ENCODE peak calls at places on chromosomes 4 and X, in four cellular contexts. One of them, this sample, is unnamed.
A peak's percentile ranks its signal among the peaks of the same experiment; 100 is the strongest.

GRCh38 chr4:153143527-153144348 is 60.5 kb upstream of the TRIM2 start:
- DNase-seq in GM23338: peak; percentile 48
- DNase-seq in SK-N-SH: peak; percentile 82
- DNase-seq in neural progenitor cell: no peak
- DNase-seq in this sample: no peak

GRCh38 chr4:56158483-56158882 is 209.7 kb downstream of the CEP135 start:
- DNase-seq in GM23338: no peak
- DNase-seq in neural progenitor cell: no peak
- DNase-seq in SK-N-SH: no peak
- DNase-seq in this sample: no peak

GRCh38 chrX:119145241-119145653 is 17.6 kb upstream of the KIAA1210 start:
- DNase-seq in neural progenitor cell: peak; percentile 31
- DNase-seq in GM23338: peak; percentile 48
- DNase-seq in SK-N-SH: no peak
- DNase-seq in this sample: peak; percentile 1

GRCh38 chrX:21509912-21510311 is 135.7 kb downstream of the CNKSR2 start:
- DNase-seq in neural progenitor cell: no peak
- DNase-seq in SK-N-SH: no peak
- DNase-seq in GM23338: no peak
- DNase-seq in this sample: no peak

GRCh38 chrX:141258080-141258479 is 15.8 kb upstream of the SPANXC start:
- DNase-seq in SK-N-SH: no peak
- DNase-seq in GM23338: no peak
- DNase-seq in neural progenitor cell: no peak
- DNase-seq in this sample: no peak

GRCh38 chr4:83535520-83535944 is 376 bp upstream of the GPAT3 start:
- DNase-seq in neural progenitor cell: peak; percentile 54
- DNase-seq in GM23338: peak; percentile 75
- DNase-seq in SK-N-SH: no peak
- DNase-seq in this sample: no peak

GRCh38 chr4:76256032-76256431 is 4.5 kb downstream of the FAM47E start:
- DNase-seq in SK-N-SH: no peak
- DNase-seq in GM23338: no peak
- DNase-seq in neural progenitor cell: no peak
- DNase-seq in this sample: no peak

GRCh38 chr4:115343171-115343570 is 229.8 kb upstream of the NDST4 start:
- DNase-seq in GM23338: no peak
- DNase-seq in neural progenitor cell: no peak
- DNase-seq in SK-N-SH: no peak
- DNase-seq in this sample: no peak

GRCh38 chr4:71816676-71817303 is 32.9 kb upstream of the GC start:
- DNase-seq in GM23338: no peak
- DNase-seq in neural progenitor cell: no peak
- DNase-seq in SK-N-SH: no peak
- DNase-seq in this sample: no peak

GRCh38 chr4:16122784-16123183 is 39.0 kb upstream of the PROM1 start:
- DNase-seq in neural progenitor cell: no peak
- DNase-seq in SK-N-SH: no peak
- DNase-seq in GM23338: no peak
- DNase-seq in this sample: no peak

GRCh38 chrX:95318882-95319281 is 1365.8 kb upstream of the DIAPH2 start:
- DNase-seq in SK-N-SH: peak; percentile 31
- DNase-seq in GM23338: peak; percentile 62
- DNase-seq in neural progenitor cell: peak; percentile 52
- DNase-seq in this sample: peak; percentile 1

GRCh38 chr4:34157546-34157945 is 2086.8 kb downstream of the ARAP2 start:
- DNase-seq in GM23338: no peak
- DNase-seq in neural progenitor cell: no peak
- DNase-seq in SK-N-SH: no peak
- DNase-seq in this sample: no peak

GRCh38 chrX:132775230-132775823 is 183.1 kb downstream of the HS6ST2 start:
- DNase-seq in SK-N-SH: no peak
- DNase-seq in GM23338: no peak
- DNase-seq in neural progenitor cell: no peak
- DNase-seq in this sample: no peak

GRCh38 chrX:132810488-132810887 is 147.9 kb downstream of the HS6ST2 start:
- DNase-seq in GM23338: no peak
- DNase-seq in neural progenitor cell: no peak
- DNase-seq in SK-N-SH: no peak
- DNase-seq in this sample: no peak

GRCh38 chr4:148052448-148052847 is 320.6 kb downstream of the ARHGAP10 start:
- DNase-seq in neural progenitor cell: no peak
- DNase-seq in GM23338: no peak
- DNase-seq in SK-N-SH: no peak
- DNase-seq in this sample: peak; percentile 46

GRCh38 chr4:54152846-54153600 is 53.1 kb downstream of the GSX2 start:
- DNase-seq in GM23338: no peak
- DNase-seq in neural progenitor cell: no peak
- DNase-seq in SK-N-SH: no peak
- DNase-seq in this sample: no peak

GRCh38 chrX:137212078-137212632 is 178.4 kb upstream of the GPR101 start:
- DNase-seq in neural progenitor cell: no peak
- DNase-seq in GM23338: peak; percentile 8
- DNase-seq in SK-N-SH: no peak
- DNase-seq in this sample: no peak

GRCh38 chr4:81571105-81571504 is 99.4 kb upstream of the RASGEF1B start:
- DNase-seq in GM23338: no peak
- DNase-seq in neural progenitor cell: no peak
- DNase-seq in SK-N-SH: no peak
- DNase-seq in this sample: no peak

GRCh38 chr4:106140601-106141000 is 175.4 kb downstream of the TBCK start:
- DNase-seq in neural progenitor cell: no peak
- DNase-seq in GM23338: peak; percentile 8
- DNase-seq in SK-N-SH: no peak
- DNase-seq in this sample: no peak

GRCh38 chr4:148182230-148182928 is 259.8 kb downstream of the NR3C2 start:
- DNase-seq in SK-N-SH: no peak
- DNase-seq in GM23338: no peak
- DNase-seq in neural progenitor cell: no peak
- DNase-seq in this sample: no peak

GRCh38 chrX:41589634-41590270 is 99.0 kb upstream of the GPR34 start:
- DNase-seq in GM23338: no peak
- DNase-seq in neural progenitor cell: no peak
- DNase-seq in SK-N-SH: no peak
- DNase-seq in this sample: no peak

GRCh38 chr4:22416403-22416802 is 99.5 kb downstream of the ADGRA3 start:
- DNase-seq in neural progenitor cell: no peak
- DNase-seq in GM23338: no peak
- DNase-seq in SK-N-SH: no peak
- DNase-seq in this sample: no peak

GRCh38 chr4:142274137-142274536 is 572.0 kb downstream of the INPP4B start:
- DNase-seq in SK-N-SH: no peak
- DNase-seq in GM23338: no peak
- DNase-seq in neural progenitor cell: no peak
- DNase-seq in this sample: no peak

GRCh38 chr4:2830632-2831610 is 12.7 kb upstream of the ADD1 start:
- DNase-seq in SK-N-SH: peak; percentile 15
- DNase-seq in GM23338: no peak
- DNase-seq in neural progenitor cell: no peak
- DNase-seq in this sample: no peak

GRCh38 chr4:2832981-2833670 is 10.5 kb upstream of the ADD1 start:
- DNase-seq in SK-N-SH: no peak
- DNase-seq in GM23338: no peak
- DNase-seq in neural progenitor cell: no peak
- DNase-seq in this sample: no peak

GRCh38 chr4:2829933-2830451 is 13.7 kb upstream of the ADD1 start:
- DNase-seq in neural progenitor cell: no peak
- DNase-seq in SK-N-SH: peak; percentile 19
- DNase-seq in GM23338: no peak
- DNase-seq in this sample: no peak

GRCh38 chr4:2832309-2832980 is 11.2 kb upstream of the ADD1 start:
- DNase-seq in SK-N-SH: peak; percentile 17
- DNase-seq in neural progenitor cell: no peak
- DNase-seq in GM23338: no peak
- DNase-seq in this sample: peak; percentile 60

GRCh38 chr4:2831611-2832308 is 11.9 kb upstream of the ADD1 start:
- DNase-seq in SK-N-SH: peak; percentile 23
- DNase-seq in GM23338: no peak
- DNase-seq in neural progenitor cell: no peak
- DNase-seq in this sample: no peak
- TF ChIP-seq EZH2phosphoT487 in SK-N-SH: no peak
- TF ChIP-seq EZH2phosphoT487 in GM23338: no peak
- TF ChIP-seq EZH2phosphoT487 in neural progenitor cell: no peak
- TF ChIP-seq EZH2phosphoT487 in this sample: no peak

GRCh38 chr4:41646862-41647261 is 101.7 kb downstream of the PHOX2B start:
- DNase-seq in SK-N-SH: no peak
- DNase-seq in neural progenitor cell: no peak
- DNase-seq in GM23338: no peak
- DNase-seq in this sample: no peak

GRCh38 chr4:41644915-41645295 is 103.6 kb downstream of the PHOX2B start:
- DNase-seq in GM23338: no peak
- DNase-seq in neural progenitor cell: peak; percentile 70
- DNase-seq in SK-N-SH: no peak
- DNase-seq in this sample: no peak

GRCh38 chr4:41645716-41646115 is 102.8 kb downstream of the PHOX2B start:
- DNase-seq in GM23338: no peak
- DNase-seq in SK-N-SH: no peak
- DNase-seq in neural progenitor cell: no peak
- DNase-seq in this sample: no peak

GRCh38 chr4:41647368-41647767 is 101.2 kb downstream of the PHOX2B start:
- DNase-seq in SK-N-SH: no peak
- DNase-seq in neural progenitor cell: no peak
- DNase-seq in GM23338: no peak
- DNase-seq in this sample: no peak

GRCh38 chr4:41644288-41644914 is 104.1 kb downstream of the PHOX2B start:
- DNase-seq in neural progenitor cell: peak; percentile 92
- DNase-seq in SK-N-SH: peak; percentile 75
- DNase-seq in GM23338: peak; percentile 90
- DNase-seq in this sample: no peak
- H3K4me3 ChIP-seq in neural progenitor cell: peak overlapping the region; percentile 27
- H3K4me3 ChIP-seq in SK-N-SH: peak overlapping the region; percentile 46
- H3K4me3 ChIP-seq in GM23338: peak overlapping the region; percentile 53
- H3K4me3 ChIP-seq in this sample: no peak overlapping the region

GRCh38 chr4:5366009-5366386 is 314.7 kb downstream of the STK32B start:
- DNase-seq in GM23338: no peak
- DNase-seq in SK-N-SH: no peak
- DNase-seq in neural progenitor cell: no peak
- DNase-seq in this sample: no peak

GRCh38 chr4:5368426-5368825 is 317.1 kb downstream of the STK32B start:
- DNase-seq in GM23338: no peak
- DNase-seq in neural progenitor cell: no peak
- DNase-seq in SK-N-SH: no peak
- DNase-seq in this sample: no peak

GRCh38 chr4:5366421-5366820 is 315.1 kb downstream of the STK32B start:
- DNase-seq in SK-N-SH: no peak
- DNase-seq in GM23338: no peak
- DNase-seq in neural progenitor cell: no peak
- DNase-seq in this sample: no peak

GRCh38 chr4:5364406-5364805 is 313.1 kb downstream of the STK32B start:
- DNase-seq in neural progenitor cell: no peak
- DNase-seq in SK-N-SH: no peak
- DNase-seq in GM23338: no peak
- DNase-seq in this sample: no peak

DNA sequence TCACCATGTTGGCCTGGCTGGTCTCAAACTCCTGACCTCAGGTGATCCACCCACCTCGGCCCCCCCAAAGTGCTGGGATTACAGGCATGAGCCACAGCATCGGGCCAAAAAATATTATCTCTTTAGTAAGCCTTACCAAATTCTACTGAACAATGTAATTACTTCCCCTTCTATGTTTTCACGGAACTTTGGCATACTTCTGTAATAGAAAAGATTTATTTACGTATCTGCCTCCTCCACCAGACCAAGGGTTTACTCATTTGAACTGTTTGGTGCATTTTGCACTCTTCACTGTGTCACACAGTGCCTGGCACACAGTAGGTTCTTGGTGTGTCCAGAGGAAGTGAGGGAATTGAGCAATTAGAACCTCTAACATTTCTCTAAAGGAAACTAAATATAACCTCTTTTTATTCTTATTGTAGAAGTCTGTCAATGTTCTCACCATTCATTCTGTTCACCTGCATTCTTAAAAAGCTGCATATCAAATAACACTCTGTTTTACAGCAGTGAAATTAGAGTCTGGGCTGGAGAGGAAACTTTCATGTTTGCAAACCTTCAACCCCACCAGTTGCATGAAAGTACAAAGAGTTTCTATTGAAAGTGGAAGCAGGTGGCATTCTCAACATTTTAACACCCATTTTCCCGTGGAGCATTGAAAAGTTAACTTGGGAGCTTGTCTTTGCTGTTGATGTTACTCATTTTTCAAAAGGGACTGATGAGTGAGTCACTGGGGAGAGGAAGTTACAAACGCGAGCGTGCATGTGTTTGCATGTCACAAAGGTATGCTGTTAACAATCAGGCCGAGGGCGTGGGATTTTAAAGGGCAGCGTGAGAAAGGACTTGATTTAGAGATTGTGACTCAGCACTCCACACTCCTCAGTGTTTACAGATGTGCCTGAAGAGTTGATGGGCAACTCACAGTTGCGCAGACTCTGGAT is 314.1 kb downstream of the STK32B start:
- DNase-seq in SK-N-SH: no peak
- DNase-seq in GM23338: peak; percentile 36
- DNase-seq in neural progenitor cell: no peak
- DNase-seq in this sample: no peak
- TF ChIP-seq EZH2phosphoT487 in SK-N-SH: no peak
- TF ChIP-seq EZH2phosphoT487 in GM23338: no peak
- TF ChIP-seq EZH2phosphoT487 in neural progenitor cell: no peak
- TF ChIP-seq EZH2phosphoT487 in this sample: no peak

GRCh38 chrX:153946910-153947769 is 2.7 kb upstream of the RENBP start:
- DNase-seq in neural progenitor cell: peak; percentile 85
- DNase-seq in GM23338: peak; percentile 86
- DNase-seq in SK-N-SH: peak; percentile 91
- DNase-seq in this sample: peak; percentile 86

GRCh38 chrX:153941331-153942252 is 2.9 kb downstream of the RENBP start:
- DNase-seq in GM23338: peak; percentile 53
- DNase-seq in SK-N-SH: no peak
- DNase-seq in neural progenitor cell: peak; percentile 26
- DNase-seq in this sample: no peak

GRCh38 chrX:153945956-153946909 is 1.8 kb upstream of the RENBP start:
- DNase-seq in neural progenitor cell: no peak
- DNase-seq in SK-N-SH: no peak
- DNase-seq in GM23338: no peak
- DNase-seq in this sample: no peak

GRCh38 chrX:153944800-153945150 is 332 bp upstream of the RENBP start:
- DNase-seq in SK-N-SH: no peak
- DNase-seq in neural progenitor cell: no peak
- DNase-seq in GM23338: no peak
- DNase-seq in this sample: no peak

DNA sequence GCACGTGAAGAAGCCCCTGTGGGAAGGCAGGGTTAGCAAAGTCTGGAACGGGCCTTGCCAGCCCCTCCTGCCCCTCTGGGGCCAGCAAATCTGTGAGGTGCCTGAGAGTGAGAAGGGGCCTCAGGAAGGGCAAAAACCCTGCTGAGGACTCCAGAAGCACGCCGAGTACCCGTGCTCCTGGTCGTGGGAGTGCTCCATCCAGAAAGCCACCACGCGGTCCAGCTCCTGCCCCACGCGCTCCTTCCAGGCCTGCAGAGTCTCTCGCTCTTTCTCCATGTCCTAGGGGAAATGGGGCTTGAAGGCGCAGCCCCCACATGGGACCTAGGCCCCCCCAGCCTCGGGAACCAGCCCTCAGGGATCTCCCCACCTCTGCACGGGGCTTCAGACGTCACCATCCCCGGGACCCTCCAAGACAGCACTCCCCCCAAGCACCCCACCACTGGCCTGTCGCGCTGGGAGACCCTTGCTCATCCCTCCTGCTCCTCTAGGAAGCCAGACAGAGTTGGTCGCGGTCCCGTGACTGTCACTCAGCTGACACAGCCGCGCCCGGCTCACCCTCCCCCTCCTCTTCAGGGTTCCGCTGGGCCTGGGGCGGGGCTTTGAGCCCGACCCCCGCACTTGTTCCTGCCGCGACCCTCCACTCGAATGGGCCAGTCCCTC is at the start of gene RENBP:
- DNase-seq in neural progenitor cell: peak; percentile 76
- DNase-seq in GM23338: peak; percentile 70
- DNase-seq in SK-N-SH: peak; percentile 70
- DNase-seq in this sample: peak; percentile 46
- H3K4me3 ChIP-seq in neural progenitor cell: peak within 1 kb of the TSS; percentile 17
- H3K4me3 ChIP-seq in GM23338: peak within 1 kb of the TSS; percentile 41
- H3K4me3 ChIP-seq in SK-N-SH: no peak within 1 kb of the TSS
- H3K4me3 ChIP-seq in this sample: peak within 1 kb of the TSS; percentile 52